ENCODE peak calls at places on chromosomes 16 and 17, in six cellular contexts. One of them, this sample, is unnamed.

GRCh38 chr17:77696151-77696719 is 262.3 kb upstream of the TNRC6C start:
- DNase-seq in PC-3: no peak
- DNase-seq in CD4-positive, CD25-positive, alpha-beta regulatory T cell: no peak
- DNase-seq in CD8-positive, alpha-beta T cell: no peak
- DNase-seq in tibial artery: no peak
- DNase-seq in lower lobe of right lung: no peak
- DNase-seq in this sample: peak; percentile 56

GRCh38 chr17:29136998-29137730 is 43.0 kb downstream of the MYO18A start:
- DNase-seq in CD4-positive, CD25-positive, alpha-beta regulatory T cell: no peak
- DNase-seq in PC-3: peak; percentile 9
- DNase-seq in lower lobe of right lung: no peak
- DNase-seq in tibial artery: no peak
- DNase-seq in CD8-positive, alpha-beta T cell: no peak
- DNase-seq in this sample: no peak

GRCh38 chr16:57623251-57624043 is 5.0 kb upstream of the ADGRG1 start:
- DNase-seq in tibial artery: no peak
- DNase-seq in lower lobe of right lung: peak; percentile 65
- DNase-seq in PC-3: peak; percentile 90
- DNase-seq in CD4-positive, CD25-positive, alpha-beta regulatory T cell: no peak
- DNase-seq in CD8-positive, alpha-beta T cell: no peak
- DNase-seq in this sample: no peak

GRCh38 chr16:77599793-77600415 is 122.4 kb upstream of the NUDT7 start:
- DNase-seq in CD8-positive, alpha-beta T cell: no peak
- DNase-seq in tibial artery: no peak
- DNase-seq in CD4-positive, CD25-positive, alpha-beta regulatory T cell: peak; percentile 23
- DNase-seq in lower lobe of right lung: no peak
- DNase-seq in PC-3: peak; percentile 43
- DNase-seq in this sample: no peak

GRCh38 chr16:19179890-19180490 is 11.9 kb downstream of the SYT17 start:
- DNase-seq in CD8-positive, alpha-beta T cell: no peak
- DNase-seq in PC-3: peak; percentile 71
- DNase-seq in tibial artery: peak; percentile 44
- DNase-seq in lower lobe of right lung: peak; percentile 83
- DNase-seq in CD4-positive, CD25-positive, alpha-beta regulatory T cell: peak; percentile 19
- DNase-seq in this sample: no peak

GRCh38 chr17:83173997-83174858 is 94.8 kb downstream of the METRNL start:
- DNase-seq in PC-3: peak; percentile 19
- DNase-seq in CD4-positive, CD25-positive, alpha-beta regulatory T cell: no peak
- DNase-seq in tibial artery: no peak
- DNase-seq in CD8-positive, alpha-beta T cell: no peak
- DNase-seq in lower lobe of right lung: no peak
- DNase-seq in this sample: no peak

GRCh38 chr17:9644910-9645751 is at the start of gene USP43:
- DNase-seq in PC-3: peak; percentile 73
- DNase-seq in CD8-positive, alpha-beta T cell: no peak
- DNase-seq in CD4-positive, CD25-positive, alpha-beta regulatory T cell: peak; percentile 10
- DNase-seq in tibial artery: no peak
- DNase-seq in lower lobe of right lung: peak; percentile 71
- DNase-seq in this sample: no peak

GRCh38 chr16:72986011-72986410 is 61.9 kb downstream of the ZFHX3 start:
- DNase-seq in CD4-positive, CD25-positive, alpha-beta regulatory T cell: no peak
- DNase-seq in PC-3: no peak
- DNase-seq in lower lobe of right lung: no peak
- DNase-seq in tibial artery: peak; percentile 90
- DNase-seq in CD8-positive, alpha-beta T cell: no peak
- DNase-seq in this sample: no peak

GRCh38 chr16:12708266-12708665 is 95.4 kb downstream of the CPPED1 start:
- DNase-seq in PC-3: no peak
- DNase-seq in CD8-positive, alpha-beta T cell: no peak
- DNase-seq in tibial artery: no peak
- DNase-seq in lower lobe of right lung: no peak
- DNase-seq in CD4-positive, CD25-positive, alpha-beta regulatory T cell: no peak
- DNase-seq in this sample: no peak

GRCh38 chr17:57947369-57947768 is 7.8 kb downstream of the CUEDC1 start:
- DNase-seq in CD8-positive, alpha-beta T cell: no peak
- DNase-seq in PC-3: no peak
- DNase-seq in tibial artery: no peak
- DNase-seq in lower lobe of right lung: no peak
- DNase-seq in CD4-positive, CD25-positive, alpha-beta regulatory T cell: no peak
- DNase-seq in this sample: no peak

GRCh38 chr16:87002717-87003413 is 314.3 kb downstream of the C16orf95 start:
- DNase-seq in CD8-positive, alpha-beta T cell: no peak
- DNase-seq in CD4-positive, CD25-positive, alpha-beta regulatory T cell: no peak
- DNase-seq in PC-3: no peak
- DNase-seq in lower lobe of right lung: no peak
- DNase-seq in tibial artery: no peak
- DNase-seq in this sample: peak; percentile 57

GRCh38 chr17:80997471-80998387 is 6.1 kb downstream of the CHMP6 start:
- DNase-seq in PC-3: peak; percentile 83
- DNase-seq in CD4-positive, CD25-positive, alpha-beta regulatory T cell: no peak
- DNase-seq in tibial artery: no peak
- DNase-seq in CD8-positive, alpha-beta T cell: no peak
- DNase-seq in lower lobe of right lung: no peak
- DNase-seq in this sample: no peak

GRCh38 chr16:84088695-84089395 is 27.9 kb downstream of the MBTPS1 start:
- DNase-seq in PC-3: peak; percentile 8
- DNase-seq in tibial artery: no peak
- DNase-seq in CD4-positive, CD25-positive, alpha-beta regulatory T cell: peak; percentile 65
- DNase-seq in lower lobe of right lung: no peak
- DNase-seq in CD8-positive, alpha-beta T cell: peak; percentile 13
- DNase-seq in this sample: no peak

GRCh38 chr16:65909310-65910050 is 457.0 kb upstream of the CDH5 start:
- DNase-seq in lower lobe of right lung: no peak
- DNase-seq in tibial artery: no peak
- DNase-seq in CD8-positive, alpha-beta T cell: no peak
- DNase-seq in CD4-positive, CD25-positive, alpha-beta regulatory T cell: no peak
- DNase-seq in PC-3: no peak
- DNase-seq in this sample: no peak

GRCh38 chr17:81187586-81188490 is 21.8 kb upstream of the AATK start:
- DNase-seq in tibial artery: no peak
- DNase-seq in CD4-positive, CD25-positive, alpha-beta regulatory T cell: no peak
- DNase-seq in PC-3: no peak
- DNase-seq in lower lobe of right lung: no peak
- DNase-seq in CD8-positive, alpha-beta T cell: no peak
- DNase-seq in this sample: no peak

GRCh38 chr17:61325382-61326073 is 74.1 kb upstream of the TBX2 start:
- DNase-seq in PC-3: peak; percentile 82
- DNase-seq in CD4-positive, CD25-positive, alpha-beta regulatory T cell: no peak
- DNase-seq in lower lobe of right lung: no peak
- DNase-seq in CD8-positive, alpha-beta T cell: no peak
- DNase-seq in tibial artery: no peak
- DNase-seq in this sample: no peak

GRCh38 chr17:38467491-38467890 is 39.2 kb downstream of the ARHGAP23 start:
- DNase-seq in CD8-positive, alpha-beta T cell: no peak
- DNase-seq in tibial artery: no peak
- DNase-seq in CD4-positive, CD25-positive, alpha-beta regulatory T cell: no peak
- DNase-seq in lower lobe of right lung: no peak
- DNase-seq in PC-3: no peak
- DNase-seq in this sample: no peak

GRCh38 chr16:88442811-88443576 is 10.1 kb upstream of the ZFPM1 start:
- DNase-seq in CD8-positive, alpha-beta T cell: peak; percentile 72
- DNase-seq in tibial artery: no peak
- DNase-seq in CD4-positive, CD25-positive, alpha-beta regulatory T cell: peak; percentile 70
- DNase-seq in PC-3: peak; percentile 81
- DNase-seq in lower lobe of right lung: peak; percentile 83
- DNase-seq in this sample: no peak

GRCh38 chr17:57881783-57882291 is 32.0 kb upstream of the MRPS23 start:
- DNase-seq in CD4-positive, CD25-positive, alpha-beta regulatory T cell: no peak
- DNase-seq in PC-3: no peak
- DNase-seq in tibial artery: no peak
- DNase-seq in lower lobe of right lung: no peak
- DNase-seq in CD8-positive, alpha-beta T cell: no peak
- DNase-seq in this sample: no peak

GRCh38 chr17:4584125-4584834 is at the start of gene SMTNL2:
- DNase-seq in PC-3: no peak
- DNase-seq in CD8-positive, alpha-beta T cell: no peak
- DNase-seq in lower lobe of right lung: no peak
- DNase-seq in tibial artery: no peak
- DNase-seq in CD4-positive, CD25-positive, alpha-beta regulatory T cell: no peak
- DNase-seq in this sample: no peak

GRCh38 chr17:61399131-61400057 is at the start of gene TBX2:
- DNase-seq in PC-3: peak; percentile 85
- DNase-seq in CD8-positive, alpha-beta T cell: no peak
- DNase-seq in CD4-positive, CD25-positive, alpha-beta regulatory T cell: no peak
- DNase-seq in lower lobe of right lung: peak; percentile 71
- DNase-seq in tibial artery: peak; percentile 87
- DNase-seq in this sample: peak; percentile 93

GRCh38 chr17:48615963-48616718 is 1.0 kb upstream of the HOXB8 start:
- DNase-seq in lower lobe of right lung: no peak
- DNase-seq in tibial artery: no peak
- DNase-seq in PC-3: peak; percentile 15
- DNase-seq in CD4-positive, CD25-positive, alpha-beta regulatory T cell: no peak
- DNase-seq in CD8-positive, alpha-beta T cell: no peak
- DNase-seq in this sample: no peak

GRCh38 chr16:1498899-1499676 is 5.9 kb downstream of the TELO2 start:
- DNase-seq in CD4-positive, CD25-positive, alpha-beta regulatory T cell: no peak
- DNase-seq in PC-3: no peak
- DNase-seq in CD8-positive, alpha-beta T cell: no peak
- DNase-seq in tibial artery: no peak
- DNase-seq in lower lobe of right lung: peak; percentile 31
- DNase-seq in this sample: no peak

GRCh38 chr16:1499756-1500464 is 6.8 kb downstream of the TELO2 start:
- DNase-seq in CD8-positive, alpha-beta T cell: no peak
- DNase-seq in lower lobe of right lung: peak; percentile 42
- DNase-seq in CD4-positive, CD25-positive, alpha-beta regulatory T cell: no peak
- DNase-seq in PC-3: no peak
- DNase-seq in tibial artery: no peak
- DNase-seq in this sample: no peak

GRCh38 chr16:1502092-1503004 is 9.2 kb downstream of the TELO2 start:
- DNase-seq in PC-3: no peak
- DNase-seq in CD4-positive, CD25-positive, alpha-beta regulatory T cell: no peak
- DNase-seq in CD8-positive, alpha-beta T cell: no peak
- DNase-seq in tibial artery: no peak
- DNase-seq in lower lobe of right lung: no peak
- DNase-seq in this sample: no peak

GRCh38 chr16:1501630-1502029 is 8.5 kb downstream of the TELO2 start:
- DNase-seq in CD4-positive, CD25-positive, alpha-beta regulatory T cell: no peak
- DNase-seq in lower lobe of right lung: no peak
- DNase-seq in CD8-positive, alpha-beta T cell: no peak
- DNase-seq in PC-3: no peak
- DNase-seq in tibial artery: no peak
- DNase-seq in this sample: no peak

GRCh38 chr16:1500465-1501150 is 7.4 kb downstream of the TELO2 start:
- DNase-seq in CD8-positive, alpha-beta T cell: no peak
- DNase-seq in PC-3: no peak
- DNase-seq in tibial artery: no peak
- DNase-seq in CD4-positive, CD25-positive, alpha-beta regulatory T cell: no peak
- DNase-seq in lower lobe of right lung: peak; percentile 31
- DNase-seq in this sample: no peak
- H3K36me3 ChIP-seq in CD8-positive, alpha-beta T cell: peaks cover 5% of the 10 kb centered on the region
- H3K36me3 ChIP-seq in PC-3: no peaks in the 10 kb centered on the region
- H3K36me3 ChIP-seq in tibial artery: peaks cover 58% of the 10 kb centered on the region
- H3K36me3 ChIP-seq in CD4-positive, CD25-positive, alpha-beta regulatory T cell: peaks cover 12% of the 10 kb centered on the region
- H3K36me3 ChIP-seq in lower lobe of right lung: peaks cover 83% of the 10 kb centered on the region
- H3K36me3 ChIP-seq in this sample: peaks cover 73% of the 10 kb centered on the region

DNA sequence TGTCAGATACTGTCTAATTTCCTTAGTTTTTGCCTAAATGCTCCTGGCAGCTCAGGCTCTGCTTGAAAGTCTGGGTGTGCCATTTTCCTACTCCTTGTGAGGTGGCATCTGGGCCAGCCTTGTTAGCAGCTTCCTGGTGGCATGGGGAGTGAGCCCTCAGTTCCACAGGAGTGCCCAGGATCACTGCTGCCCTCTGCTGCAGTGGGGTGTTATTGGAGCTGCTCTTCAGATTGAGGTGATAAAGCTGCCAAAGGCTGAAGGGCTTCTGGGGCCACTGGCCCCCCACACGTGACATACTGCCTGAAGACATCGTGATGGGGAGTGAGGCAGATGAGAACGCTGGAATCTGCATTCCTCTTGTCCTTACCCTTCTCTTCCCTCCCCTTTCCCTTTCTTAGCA is 27.4 kb downstream of the CEP95 start:
- DNase-seq in lower lobe of right lung: no peak
- DNase-seq in tibial artery: no peak
- DNase-seq in PC-3: peak; percentile 45
- DNase-seq in CD4-positive, CD25-positive, alpha-beta regulatory T cell: peak; percentile 26
- DNase-seq in CD8-positive, alpha-beta T cell: no peak
- DNase-seq in this sample: no peak
- H3K36me3 ChIP-seq in lower lobe of right lung: peaks cover 100% of the 10 kb centered on the region
- H3K36me3 ChIP-seq in tibial artery: peaks cover 94% of the 10 kb centered on the region
- H3K36me3 ChIP-seq in PC-3: peaks cover 90% of the 10 kb centered on the region
- H3K36me3 ChIP-seq in CD4-positive, CD25-positive, alpha-beta regulatory T cell: peaks cover 95% of the 10 kb centered on the region
- H3K36me3 ChIP-seq in CD8-positive, alpha-beta T cell: peaks cover 50% of the 10 kb centered on the region
- H3K36me3 ChIP-seq in this sample: peaks cover 77% of the 10 kb centered on the region

GRCh38 chr17:36590082-36590481 is 1.6 kb upstream of the DHRS11 start:
- DNase-seq in CD8-positive, alpha-beta T cell: no peak
- DNase-seq in PC-3: no peak
- DNase-seq in CD4-positive, CD25-positive, alpha-beta regulatory T cell: no peak
- DNase-seq in tibial artery: no peak
- DNase-seq in lower lobe of right lung: no peak
- DNase-seq in this sample: no peak

GRCh38 chr17:36591434-36592315 is at the start of gene DHRS11:
- DNase-seq in PC-3: peak; percentile 67
- DNase-seq in lower lobe of right lung: peak; percentile 89
- DNase-seq in CD4-positive, CD25-positive, alpha-beta regulatory T cell: peak; percentile 71
- DNase-seq in CD8-positive, alpha-beta T cell: peak; percentile 69
- DNase-seq in tibial artery: peak; percentile 76
- DNase-seq in this sample: no peak

GRCh38 chr17:36583787-36584186 is 7.9 kb upstream of the DHRS11 start:
- DNase-seq in PC-3: no peak
- DNase-seq in CD8-positive, alpha-beta T cell: no peak
- DNase-seq in lower lobe of right lung: no peak
- DNase-seq in CD4-positive, CD25-positive, alpha-beta regulatory T cell: no peak
- DNase-seq in tibial artery: no peak
- DNase-seq in this sample: no peak

GRCh38 chr17:36586138-36586537 is 5.5 kb upstream of the DHRS11 start:
- DNase-seq in PC-3: no peak
- DNase-seq in lower lobe of right lung: no peak
- DNase-seq in tibial artery: no peak
- DNase-seq in CD4-positive, CD25-positive, alpha-beta regulatory T cell: no peak
- DNase-seq in CD8-positive, alpha-beta T cell: no peak
- DNase-seq in this sample: no peak
- H3K36me3 ChIP-seq in PC-3: peaks cover 20% of the 10 kb centered on the region
- H3K36me3 ChIP-seq in lower lobe of right lung: peaks cover 88% of the 10 kb centered on the region
- H3K36me3 ChIP-seq in tibial artery: peaks cover 62% of the 10 kb centered on the region
- H3K36me3 ChIP-seq in CD4-positive, CD25-positive, alpha-beta regulatory T cell: peaks cover 76% of the 10 kb centered on the region
- H3K36me3 ChIP-seq in CD8-positive, alpha-beta T cell: peaks cover 49% of the 10 kb centered on the region
- H3K36me3 ChIP-seq in this sample: peaks cover 51% of the 10 kb centered on the region

GRCh38 chr17:1467898-1468492 is 12.0 kb upstream of the CRK start:
- DNase-seq in CD8-positive, alpha-beta T cell: no peak
- DNase-seq in tibial artery: no peak
- DNase-seq in CD4-positive, CD25-positive, alpha-beta regulatory T cell: no peak
- DNase-seq in lower lobe of right lung: peak; percentile 83
- DNase-seq in PC-3: no peak
- DNase-seq in this sample: no peak

GRCh38 chr17:1470071-1470773 is 14.2 kb upstream of the CRK start:
- DNase-seq in lower lobe of right lung: no peak
- DNase-seq in PC-3: no peak
- DNase-seq in CD4-positive, CD25-positive, alpha-beta regulatory T cell: no peak
- DNase-seq in tibial artery: no peak
- DNase-seq in CD8-positive, alpha-beta T cell: no peak
- DNase-seq in this sample: no peak

GRCh38 chr17:1470774-1471462 is 14.9 kb upstream of the CRK start:
- DNase-seq in CD4-positive, CD25-positive, alpha-beta regulatory T cell: no peak
- DNase-seq in lower lobe of right lung: no peak
- DNase-seq in CD8-positive, alpha-beta T cell: no peak
- DNase-seq in PC-3: no peak
- DNase-seq in tibial artery: no peak
- DNase-seq in this sample: no peak

GRCh38 chr17:1467258-1467657 is 11.2 kb upstream of the CRK start:
- DNase-seq in CD4-positive, CD25-positive, alpha-beta regulatory T cell: no peak
- DNase-seq in tibial artery: no peak
- DNase-seq in lower lobe of right lung: no peak
- DNase-seq in PC-3: no peak
- DNase-seq in CD8-positive, alpha-beta T cell: no peak
- DNase-seq in this sample: no peak

GRCh38 chr17:1469231-1469852 is 13.3 kb upstream of the CRK start:
- DNase-seq in CD8-positive, alpha-beta T cell: no peak
- DNase-seq in lower lobe of right lung: no peak
- DNase-seq in PC-3: no peak
- DNase-seq in CD4-positive, CD25-positive, alpha-beta regulatory T cell: no peak
- DNase-seq in tibial artery: no peak
- DNase-seq in this sample: no peak
- H3K36me3 ChIP-seq in CD8-positive, alpha-beta T cell: no peaks in the 10 kb centered on the region
- H3K36me3 ChIP-seq in lower lobe of right lung: peaks cover 94% of the 10 kb centered on the region
- H3K36me3 ChIP-seq in PC-3: no peaks in the 10 kb centered on the region
- H3K36me3 ChIP-seq in CD4-positive, CD25-positive, alpha-beta regulatory T cell: peaks cover 13% of the 10 kb centered on the region
- H3K36me3 ChIP-seq in tibial artery: peaks cover 80% of the 10 kb centered on the region
- H3K36me3 ChIP-seq in this sample: peaks cover 96% of the 10 kb centered on the region

This sample was measured in ascending aorta.